ENCODE peak calls at places on chromosomes 2 and 18, in nine cellular contexts. E, Z, V, U, Q, W, O, F and L are unnamed samples.

GRCh38 chr2:202135111-202135874 is 62.2 kb downstream of the KIAA2012 start:
- DNase-seq in U (no peak), O (peak; percentile 99), Q (peak; percentile 94), Z (peak; percentile 99), F (peak; percentile 99), E (peak; percentile 22), V (no peak), W (peak; percentile 80), L (peak; percentile 99)

GRCh38 chr18:58541789-58542425 is 87.0 kb downstream of the ALPK2 start:
- DNase-seq in E (no peak), W (no peak), U (peak; percentile 40), Z (peak; percentile 97), F (peak; percentile 85), V (no peak), O (peak; percentile 97), Q (peak; percentile 99), L (peak; percentile 95)

GRCh38 chr2:184338776-184339175 is 259.6 kb upstream of the ZNF804A start:
- DNase-seq in V (no peak), E (no peak), U (peak; percentile 17), F (no peak), Z (no peak), Q (peak; percentile 13), W (no peak), O (no peak), L (no peak)

GRCh38 chr2:179031731-179032408 is 18.1 kb downstream of the CCDC141 start:
- DNase-seq in Z (no peak), Q (peak; percentile 42), W (no peak), O (peak; percentile 66), E (no peak), U (no peak), F (no peak), V (no peak), L (no peak)

GRCh38 chr2:231666171-231667095 is 41.9 kb upstream of the PTMA start:
- DNase-seq in Q (peak; percentile 93), F (peak; percentile 63), U (peak; percentile 74), O (peak; percentile 72), E (peak; percentile 74), Z (peak; percentile 96), W (peak; percentile 98), V (peak; percentile 35), L (peak; percentile 97)

GRCh38 chr2:10267551-10268465 is 34.9 kb upstream of the HPCAL1 start:
- DNase-seq in O (no peak), F (no peak), U (peak; percentile 55), E (no peak), Q (no peak), W (no peak), Z (no peak), V (no peak), L (no peak)

GRCh38 chr2:119838179-119838578 is 78.5 kb downstream of the PTPN4 start:
- DNase-seq in E (no peak), Z (no peak), V (no peak), Q (no peak), O (no peak), U (peak; percentile 9), W (no peak), F (no peak), L (no peak)

GRCh38 chr2:159742846-159743245 is 30.5 kb downstream of the MARCHF7 start:
- DNase-seq in Z (no peak), F (no peak), W (no peak), E (no peak), Q (no peak), O (no peak), U (no peak), V (no peak), L (no peak)

GRCh38 chr2:4980989-4981388 is 711.2 kb upstream of the SOX11 start:
- DNase-seq in V (no peak), U (no peak), E (no peak), Q (no peak), F (no peak), Z (no peak), W (no peak), O (no peak), L (no peak)

GRCh38 chr18:2486426-2486825 is 84.9 kb downstream of the METTL4 start:
- DNase-seq in W (no peak), E (no peak), O (no peak), Z (peak; percentile 4), V (no peak), Q (no peak), U (no peak), F (no peak), L (no peak)